ENCODE peak calls at places on chromosomes 13 and 19, in five cellular contexts. R is stomach, K is GM13977, I is transverse colon, J is brain microvascular endothelial cell. Z is an unnamed sample.

GRCh38 chr13:77596777-77597176 is 61.3 kb downstream of the SCEL start:
- DNase-seq in R (no peak), I (no peak), J (no peak), K (no peak), Z (no peak)

GRCh38 chr13:79491715-79492114 is 10.8 kb downstream of the NDFIP2 start:
- DNase-seq in R (no peak), K (no peak), I (no peak), J (no peak), Z (no peak)

GRCh38 chr19:53576941-53577653 is 39.2 kb downstream of the ZNF331 start:
- DNase-seq in I (no peak), R (no peak), K (no peak), J (no peak), Z (no peak)

GRCh38 chr13:113122571-113123225 is at the start of gene F10:
- DNase-seq in I (peak; percentile 78), R (peak; percentile 73), J (peak; percentile 75), K (no peak), Z (no peak)

GRCh38 chr13:98782654-98783053 is 30.2 kb upstream of the SLC15A1 start:
- DNase-seq in I (no peak), J (peak; percentile 14), R (no peak), K (no peak), Z (no peak)

GRCh38 chr13:70171151-70171550 is 62.9 kb upstream of the KLHL1 start:
- DNase-seq in I (peak; percentile 11), K (no peak), J (no peak), R (no peak), Z (no peak)

GRCh38 chr19:10505583-10506229 is 2.5 kb upstream of the KEAP1 start:
- DNase-seq in R (peak; percentile 85), J (peak; percentile 56), I (peak; percentile 84), K (peak; percentile 73), Z (peak; percentile 73)

GRCh38 chr19:472005-472858 is 11.4 kb upstream of the SHC2 start:
- DNase-seq in J (no peak), I (no peak), K (no peak), R (no peak), Z (no peak)

GRCh38 chr19:4369888-4370260 is 26.5 kb downstream of the MPND start:
- DNase-seq in R (peak; percentile 80), J (no peak), I (peak; percentile 76), K (peak; percentile 73), Z (peak; percentile 82)

GRCh38 chr13:102729560-102730275 is 34.9 kb upstream of the METTL21C start:
- DNase-seq in R (no peak), K (no peak), J (peak; percentile 52), I (no peak), Z (no peak)

GRCh38 chr13:23960566-23961156 is 63.4 kb upstream of the C1QTNF9B start:
- DNase-seq in J (peak; percentile 46), K (no peak), R (no peak), I (no peak), Z (no peak)

GRCh38 chr19:16327911-16328823 is 3.5 kb downstream of the KLF2 start:
- DNase-seq in R (peak; percentile 73), K (peak; percentile 55), J (no peak), I (peak; percentile 75), Z (peak; percentile 45)

GRCh38 chr19:5994407-5995165 is 16.6 kb upstream of the RANBP3 start:
- DNase-seq in I (no peak), R (no peak), J (no peak), K (no peak), Z (no peak)

GRCh38 chr13:23724196-23724970 is 154.2 kb downstream of the TNFRSF19 start:
- DNase-seq in K (no peak), I (no peak), R (no peak), J (no peak), Z (no peak)

GRCh38 chr13:31199527-31199848 is 287 bp upstream of the B3GLCT start:
- DNase-seq in J (no peak), R (no peak), I (no peak), K (no peak), Z (no peak)

GRCh38 chr13:40776681-40777165 is 5.7 kb upstream of the MRPS31 start:
- DNase-seq in I (peak; percentile 56), R (no peak), J (peak; percentile 30), K (peak; percentile 37), Z (no peak)

GRCh38 chr19:37594982-37595382 is 306 bp downstream of the ZNF540 start:
- DNase-seq in K (peak; percentile 51), I (peak; percentile 66), J (peak; percentile 54), R (peak; percentile 62), Z (no peak)

DNA sequence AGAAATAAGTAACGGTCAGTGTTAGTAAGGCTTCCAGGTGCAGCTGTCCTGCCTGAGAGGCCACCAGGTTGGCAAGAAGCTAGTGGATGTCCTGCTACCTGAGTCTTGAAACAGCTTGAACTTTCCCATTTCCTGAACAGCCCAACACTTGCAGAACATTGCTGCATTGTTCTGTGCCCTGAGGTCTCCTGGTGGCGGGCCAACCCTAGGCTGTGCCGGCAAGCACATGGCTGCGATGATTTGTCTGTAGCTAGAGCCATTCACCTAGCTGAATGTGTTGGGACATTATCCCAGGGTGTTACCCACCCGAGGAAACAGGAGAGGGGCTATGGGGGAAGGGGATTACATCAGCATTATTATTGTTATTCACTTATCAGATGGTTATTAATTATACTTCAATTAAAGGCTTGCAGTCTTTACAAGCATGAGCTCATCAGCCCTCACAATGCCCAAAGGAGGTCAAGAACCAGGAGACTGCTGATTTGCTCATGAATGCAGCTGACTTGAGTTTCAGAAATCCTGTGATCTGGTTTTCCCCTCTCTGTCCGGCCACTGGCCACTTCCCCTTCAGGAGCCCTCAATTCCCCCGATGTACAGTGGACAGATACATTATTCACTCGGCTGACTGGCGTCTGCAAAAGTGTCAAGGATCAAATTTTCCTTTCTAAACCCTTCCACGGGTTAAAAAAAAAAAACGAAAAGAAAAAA is 187.6 kb upstream of the TSC22D1 start:
- DNase-seq in R (peak; percentile 76), I (peak; percentile 41), K (peak; percentile 19), J (no peak), Z (peak; percentile 57)
- TF ChIP-seq CTCF in R (no peak), I (no peak), K (no peak), J (no peak), Z (no peak)

GRCh38 chr19:34018546-34018945 is 153.8 kb upstream of the LSM14A start:
- DNase-seq in R (no peak), J (no peak), I (no peak), K (no peak), Z (no peak)

DNA sequence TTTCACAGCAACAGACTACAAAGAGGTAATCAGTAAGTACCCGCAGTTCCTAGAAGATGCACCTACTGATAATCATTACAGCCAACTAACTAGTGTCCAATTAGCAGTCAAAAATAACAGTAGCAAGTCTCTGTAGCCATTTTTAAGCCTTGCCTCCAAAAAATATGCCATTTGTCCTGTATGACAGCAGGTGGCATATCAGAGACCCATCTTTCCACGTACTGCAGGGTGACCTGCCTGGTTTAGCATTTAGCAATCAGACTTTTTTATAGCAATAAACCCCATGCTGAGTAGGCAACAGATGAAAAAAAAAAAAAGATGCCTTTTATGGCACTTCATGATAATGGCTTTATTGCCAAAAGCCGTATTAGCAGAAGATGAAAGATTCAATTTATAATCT is 155.3 kb upstream of the LSM14A start:
- DNase-seq in K (no peak), J (no peak), I (no peak), R (no peak), Z (no peak)
- TF ChIP-seq CTCF in K (no peak), J (no peak), I (no peak), R (no peak), Z (no peak)

DNA sequence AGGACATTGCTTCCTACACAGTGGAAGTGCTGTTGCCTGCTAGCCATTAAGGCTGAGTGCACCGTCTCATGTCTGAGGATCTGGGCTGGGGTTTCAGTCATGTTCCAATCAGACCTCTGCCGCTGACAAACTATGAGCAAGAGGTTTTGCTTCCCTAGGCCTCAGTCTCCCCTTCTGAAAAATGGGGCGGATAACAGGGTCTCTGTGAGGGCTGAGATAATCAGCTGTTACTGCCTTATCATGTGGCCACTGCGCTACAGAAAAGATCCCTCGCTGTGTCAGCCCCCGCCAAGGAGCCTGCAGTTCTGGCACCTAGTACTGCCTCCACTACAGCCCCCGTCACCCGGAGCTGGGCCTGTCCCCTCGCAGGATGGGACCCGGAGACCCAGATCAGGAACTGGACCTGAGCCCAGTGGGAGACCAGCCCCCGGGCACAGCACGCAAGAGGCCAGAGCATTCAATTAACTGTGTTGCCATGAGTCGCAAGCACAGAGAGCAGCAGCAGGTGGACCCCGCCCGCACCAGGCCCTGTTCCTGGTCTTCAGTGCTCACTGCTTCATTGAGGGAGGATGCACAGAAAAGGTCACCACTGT is 3.0 kb upstream of the PNKP start:
- DNase-seq in J (no peak), R (no peak), I (no peak), K (no peak), Z (no peak)
- TF ChIP-seq CTCF in J (no peak), R (no peak), I (no peak), K (no peak), Z (no peak)

GRCh38 chr19:18590273-18591272 is 2.0 kb downstream of the REX1BD start:
- DNase-seq in R (no peak), K (no peak), J (peak; percentile 56), I (peak; percentile 49), Z (peak; percentile 50)
- TF ChIP-seq CTCF in R (no peak), K (no peak), J (peak; percentile 68), I (peak; percentile 18), Z (no peak)

GRCh38 chr19:58362272-58362994 is at the start of gene ZNF497:
- DNase-seq in K (peak; percentile 100), J (peak; percentile 93), R (peak; percentile 98), I (peak; percentile 98), Z (peak; percentile 100)
- TF ChIP-seq CTCF in K (no peak), J (no peak), R (no peak), I (no peak), Z (no peak)